ENCODE peak calls at places on chromosomes 6 and 20, in seven cellular contexts. W is IMR-90, M is AG09309, O is kidney, J is cardiac muscle cell, U is body of pancreas, G is tibial nerve. S is an unnamed sample.

GRCh38 chr20:36455972-36456625 is 85.2 kb upstream of the MYL9 start:
- DNase-seq in W (no peak), M (no peak), O (no peak), J (no peak), U (no peak), G (no peak), S (no peak)

GRCh38 chr6:35728663-35729348 is 8.0 kb upstream of the ARMC12 start:
- DNase-seq in W (no peak), M (no peak), O (peak), J (no peak), U (peak), G (no peak), S (no peak)

GRCh38 chr6:39088331-39088730 is 26.7 kb downstream of the SAYSD1 start:
- DNase-seq in W (peak), M (peak), O (no peak), J (peak), U (peak), G (peak), S (peak)

GRCh38 chr6:129774697-129775447 is 64.9 kb upstream of the ARHGAP18 start:
- DNase-seq in W (peak), M (peak), O (peak), J (peak), U (peak), G (peak), S (peak)

GRCh38 chr6:119346450-119346849 is 3.1 kb downstream of the MAN1A1 start:
- DNase-seq in W (no peak), M (no peak), O (no peak), J (no peak), U (no peak), G (no peak), S (no peak)

GRCh38 chr6:163260111-163260895 is 154.2 kb upstream of the QKI start:
- DNase-seq in W (no peak), M (no peak), O (no peak), J (peak), U (no peak), G (no peak), S (peak)

GRCh38 chr6:136174510-136174909 is 75.6 kb downstream of the MTFR2 start:
- DNase-seq in W (no peak), M (no peak), O (no peak), J (no peak), U (no peak), G (no peak), S (no peak)

GRCh38 chr6:55875420-55875819 is at the start of gene BMP5:
- DNase-seq in W (no peak), M (no peak), O (no peak), J (peak), U (no peak), G (no peak), S (peak)

GRCh38 chr6:164151161-164151728 is 736.7 kb downstream of the QKI start:
- DNase-seq in W (no peak), M (no peak), O (no peak), J (no peak), U (no peak), G (no peak), S (peak)

GRCh38 chr6:39280247-39280731 is 33.9 kb downstream of the KCNK17 start:
- DNase-seq in W (no peak), M (no peak), O (peak), J (no peak), U (peak), G (no peak), S (no peak)

GRCh38 chr6:1670711-1671462 is 61.2 kb downstream of the FOXC1 start:
- DNase-seq in W (peak), M (no peak), O (no peak), J (peak), U (no peak), G (no peak), S (peak)

GRCh38 chr20:32457476-32457986 is 99.4 kb downstream of the ASXL1 start:
- DNase-seq in W (peak), M (no peak), O (peak), J (peak), U (peak), G (no peak), S (peak)

GRCh38 chr6:157912326-157912725 is 69.3 kb upstream of the SYNJ2 start:
- DNase-seq in W (peak), M (peak), O (no peak), J (no peak), U (no peak), G (no peak), S (peak)

GRCh38 chr6:110319843-110320242 is 38.3 kb downstream of the METTL24 start:
- DNase-seq in W (no peak), M (no peak), O (no peak), J (no peak), U (no peak), G (no peak), S (no peak)

GRCh38 chr6:141326426-141326825 is 806.3 kb upstream of the GJE1 start:
- DNase-seq in W (peak), M (peak), O (no peak), J (no peak), U (no peak), G (peak), S (peak)

GRCh38 chr6:40906759-40907158 is 132.3 kb downstream of the UNC5CL start:
- DNase-seq in W (no peak), M (no peak), O (no peak), J (no peak), U (no peak), G (no peak), S (peak)

GRCh38 chr6:80769101-80769500 is 662.6 kb downstream of the BCKDHB start:
- DNase-seq in W (peak), M (no peak), O (no peak), J (no peak), U (no peak), G (no peak), S (peak)

GRCh38 chr6:5582758-5583157 is 321.4 kb downstream of the FARS2 start:
- DNase-seq in W (no peak), M (no peak), O (no peak), J (no peak), U (no peak), G (no peak), S (no peak)
- TF ChIP-seq CTCF in W (no peak), M (no peak), O (no peak), J (no peak), U (no peak), G (no peak), S (peak)

GRCh38 chr6:99241905-99242534 is 107.5 kb downstream of the FAXC start:
- DNase-seq in W (peak), M (no peak), O (no peak), J (peak), U (no peak), G (no peak), S (peak)
- H3K4me3 ChIP-seq in W (no peak), M (no peak), O (no peak), J (no peak), U (no peak), G (no peak), S (no peak)

DNA sequence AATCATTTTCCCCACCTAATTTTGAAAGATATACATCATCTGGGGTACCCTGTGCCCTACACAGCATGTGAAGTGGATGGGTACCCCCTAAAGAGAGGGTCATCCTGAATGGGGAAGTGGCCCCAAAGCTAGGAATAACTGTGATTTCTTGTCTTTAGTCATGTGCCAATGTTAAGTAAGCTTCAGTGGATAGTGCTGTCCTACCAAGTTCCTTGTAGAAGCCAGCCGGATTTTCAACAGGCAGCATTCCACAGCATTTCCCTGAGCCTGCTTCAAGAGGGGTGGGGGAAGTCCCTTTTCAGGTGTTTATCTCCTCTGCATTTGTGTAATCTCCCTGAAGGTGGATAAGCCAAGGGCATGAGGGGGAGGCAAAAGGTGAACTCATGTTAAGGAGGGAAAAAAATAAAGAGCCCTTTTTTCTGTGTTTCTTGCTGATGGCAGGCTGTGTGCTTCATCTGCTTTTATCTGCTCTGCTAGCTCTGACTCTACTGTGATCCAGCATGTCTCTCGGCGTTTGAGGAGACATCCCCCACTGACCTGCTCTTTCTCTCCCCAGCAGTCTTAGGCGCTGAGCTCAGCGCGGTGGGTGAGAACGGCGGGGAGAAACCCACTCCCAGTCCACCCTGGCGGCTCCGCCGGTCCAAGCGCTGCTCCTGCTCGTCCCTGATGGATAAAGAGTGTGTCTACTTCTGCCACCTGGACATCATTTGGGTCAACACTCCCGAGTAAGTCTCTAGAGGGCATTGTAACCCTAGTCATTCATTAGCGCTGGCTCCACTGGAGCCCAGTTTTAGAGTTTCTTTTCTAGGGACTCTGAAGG is 1.8 kb downstream of the EDN1 start:
- DNase-seq in W (peak), M (no peak), O (no peak), J (no peak), U (peak), G (no peak), S (peak)
- TF ChIP-seq CTCF in W (peak), M (no peak), O (peak), J (peak), U (no peak), G (no peak), S (peak)

GRCh38 chr20:63552481-63553249 is 1.3 kb upstream of the FNDC11 start:
- DNase-seq in W (no peak), M (no peak), O (no peak), J (no peak), U (no peak), G (no peak), S (no peak)
- H3K4me3 ChIP-seq in W (no peak), M (no peak), O (no peak), J (no peak), U (no peak), G (no peak), S (no peak)

GRCh38 chr20:58595167-58595566 is 55.9 kb upstream of the STX16 start:
- DNase-seq in W (no peak), M (no peak), O (no peak), J (no peak), U (no peak), G (no peak), S (no peak)
- TF ChIP-seq CTCF in W (no peak), M (no peak), O (no peak), J (no peak), U (no peak), G (no peak), S (no peak)

GRCh38 chr6:30767158-30767943 is 23.0 kb upstream of the IER3 start:
- DNase-seq in W (no peak), M (no peak), O (no peak), J (no peak), U (no peak), G (no peak), S (no peak)

GRCh38 chr6:30769853-30770160 is 25.5 kb upstream of the IER3 start:
- DNase-seq in W (no peak), M (no peak), O (no peak), J (no peak), U (no peak), G (no peak), S (no peak)

GRCh38 chr6:30769088-30769852 is 24.9 kb upstream of the IER3 start:
- DNase-seq in W (peak), M (peak), O (peak), J (peak), U (peak), G (no peak), S (peak)

GRCh38 chr6:30767944-30768301 is 23.6 kb upstream of the IER3 start:
- DNase-seq in W (no peak), M (no peak), O (no peak), J (no peak), U (no peak), G (no peak), S (no peak)

GRCh38 chr6:30768634-30769087 is 24.3 kb upstream of the IER3 start:
- DNase-seq in W (no peak), M (no peak), O (no peak), J (no peak), U (no peak), G (no peak), S (no peak)
- H3K4me3 ChIP-seq in W (no peak), M (no peak), O (no peak), J (no peak), U (no peak), G (no peak), S (no peak)

GRCh38 chr6:169326067-169326799 is 72.6 kb upstream of the THBS2 start:
- DNase-seq in W (peak), M (no peak), O (no peak), J (peak), U (no peak), G (no peak), S (peak)
- TF ChIP-seq CTCF in W (peak), M (peak), O (peak), J (peak), U (no peak), G (no peak), S (peak)